ENCODE peak calls at places on chromosomes 4 and X, in five cellular contexts. One of them, this sample, is unnamed.

GRCh38 chr4:124178449-124179021 is 534.0 kb downstream of the ANKRD50 start:
- DNase-seq in RWPE2: no peak
- DNase-seq in stomach: no peak
- DNase-seq in gastrocnemius medialis: no peak
- DNase-seq in psoas muscle: peak
- DNase-seq in this sample: no peak

GRCh38 chrX:8815460-8816065 is 14.4 kb upstream of the FAM9A start:
- DNase-seq in RWPE2: no peak
- DNase-seq in gastrocnemius medialis: no peak
- DNase-seq in stomach: no peak
- DNase-seq in psoas muscle: no peak
- DNase-seq in this sample: no peak

GRCh38 chrX:17769701-17770269 is 32.5 kb downstream of the SCML1 start:
- DNase-seq in psoas muscle: no peak
- DNase-seq in RWPE2: no peak
- DNase-seq in stomach: no peak
- DNase-seq in gastrocnemius medialis: no peak
- DNase-seq in this sample: no peak

GRCh38 chr4:84503495-84504437 is 4.7 kb upstream of the NKX6-1 start:
- DNase-seq in stomach: no peak
- DNase-seq in RWPE2: no peak
- DNase-seq in gastrocnemius medialis: no peak
- DNase-seq in psoas muscle: no peak
- DNase-seq in this sample: no peak

GRCh38 chr4:81404294-81404693 is 67.4 kb downstream of the RASGEF1B start:
- DNase-seq in gastrocnemius medialis: no peak
- DNase-seq in RWPE2: no peak
- DNase-seq in psoas muscle: no peak
- DNase-seq in stomach: no peak
- DNase-seq in this sample: no peak

GRCh38 chr4:161101881-161102280 is 1061.9 kb downstream of the FSTL5 start:
- DNase-seq in gastrocnemius medialis: no peak
- DNase-seq in psoas muscle: no peak
- DNase-seq in RWPE2: no peak
- DNase-seq in stomach: no peak
- DNase-seq in this sample: no peak

GRCh38 chrX:24186483-24186882 is 37.0 kb downstream of the ZFX start:
- DNase-seq in psoas muscle: no peak
- DNase-seq in RWPE2: no peak
- DNase-seq in stomach: no peak
- DNase-seq in gastrocnemius medialis: no peak
- DNase-seq in this sample: no peak

GRCh38 chr4:87978656-87979055 is 3.1 kb downstream of the SPP1 start:
- DNase-seq in psoas muscle: no peak
- DNase-seq in stomach: no peak
- DNase-seq in gastrocnemius medialis: no peak
- DNase-seq in RWPE2: no peak
- DNase-seq in this sample: no peak

GRCh38 chr4:122873752-122874151 is 47.1 kb downstream of the FGF2 start:
- DNase-seq in psoas muscle: no peak
- DNase-seq in gastrocnemius medialis: no peak
- DNase-seq in stomach: no peak
- DNase-seq in RWPE2: no peak
- DNase-seq in this sample: no peak

GRCh38 chr4:153488719-153489384 is 22.7 kb downstream of the TMEM131L start:
- DNase-seq in stomach: no peak
- DNase-seq in RWPE2: no peak
- DNase-seq in gastrocnemius medialis: peak
- DNase-seq in psoas muscle: peak
- DNase-seq in this sample: no peak

GRCh38 chr4:121272526-121272925 is 108.3 kb downstream of the QRFPR start:
- DNase-seq in gastrocnemius medialis: no peak
- DNase-seq in stomach: no peak
- DNase-seq in psoas muscle: no peak
- DNase-seq in RWPE2: no peak
- DNase-seq in this sample: no peak

GRCh38 chr4:55312491-55313101 is 33.4 kb upstream of the SRD5A3 start:
- DNase-seq in RWPE2: no peak
- DNase-seq in psoas muscle: no peak
- DNase-seq in stomach: peak
- DNase-seq in gastrocnemius medialis: peak
- DNase-seq in this sample: peak

GRCh38 chr4:140151700-140152014 is 2.3 kb downstream of the MAML3 start:
- DNase-seq in gastrocnemius medialis: peak
- DNase-seq in psoas muscle: peak
- DNase-seq in RWPE2: peak
- DNase-seq in stomach: peak
- DNase-seq in this sample: peak

GRCh38 chr4:52172166-52172565 is 121.1 kb downstream of the SPATA18 start:
- DNase-seq in gastrocnemius medialis: no peak
- DNase-seq in stomach: no peak
- DNase-seq in RWPE2: no peak
- DNase-seq in psoas muscle: no peak
- DNase-seq in this sample: no peak

GRCh38 chr4:75834095-75834771 is 68.0 kb downstream of the PPEF2 start:
- DNase-seq in gastrocnemius medialis: no peak
- DNase-seq in psoas muscle: no peak
- DNase-seq in stomach: no peak
- DNase-seq in RWPE2: no peak
- DNase-seq in this sample: no peak

GRCh38 chrX:42546800-42547199 is 231.2 kb downstream of the PPP1R2C start:
- DNase-seq in stomach: no peak
- DNase-seq in psoas muscle: no peak
- DNase-seq in RWPE2: no peak
- DNase-seq in gastrocnemius medialis: no peak
- DNase-seq in this sample: no peak

GRCh38 chrX:38500886-38501285 is 60.5 kb upstream of the TSPAN7 start:
- DNase-seq in stomach: no peak
- DNase-seq in psoas muscle: no peak
- DNase-seq in RWPE2: no peak
- DNase-seq in gastrocnemius medialis: no peak
- DNase-seq in this sample: no peak

GRCh38 chrX:74550295-74550802 is 64.1 kb downstream of the RLIM start:
- DNase-seq in stomach: peak
- DNase-seq in RWPE2: peak
- DNase-seq in psoas muscle: peak
- DNase-seq in gastrocnemius medialis: peak
- DNase-seq in this sample: peak

GRCh38 chr4:79498282-79498681 is 90.3 kb upstream of the GK2 start:
- DNase-seq in stomach: no peak
- DNase-seq in RWPE2: no peak
- DNase-seq in psoas muscle: no peak
- DNase-seq in gastrocnemius medialis: no peak
- DNase-seq in this sample: no peak

GRCh38 chr4:47032405-47033106 is 1.2 kb downstream of the GABRB1 start:
- DNase-seq in gastrocnemius medialis: no peak
- DNase-seq in psoas muscle: peak
- DNase-seq in RWPE2: peak
- DNase-seq in stomach: peak
- DNase-seq in this sample: peak

GRCh38 chr4:3710451-3711182 is 55.6 kb upstream of the ADRA2C start:
- DNase-seq in psoas muscle: no peak
- DNase-seq in stomach: no peak
- DNase-seq in gastrocnemius medialis: no peak
- DNase-seq in RWPE2: peak
- DNase-seq in this sample: peak

GRCh38 chr4:118833192-118833820 is 2.6 kb downstream of the SEC24D start:
- DNase-seq in RWPE2: no peak
- DNase-seq in psoas muscle: no peak
- DNase-seq in gastrocnemius medialis: no peak
- DNase-seq in stomach: no peak
- DNase-seq in this sample: no peak

GRCh38 chrX:57918750-57919436 is 8.6 kb upstream of the ZXDA start:
- DNase-seq in RWPE2: no peak
- DNase-seq in stomach: peak
- DNase-seq in psoas muscle: peak
- DNase-seq in gastrocnemius medialis: no peak
- DNase-seq in this sample: no peak

GRCh38 chrX:95903490-95903889 is 781.2 kb upstream of the DIAPH2 start:
- DNase-seq in psoas muscle: no peak
- DNase-seq in gastrocnemius medialis: no peak
- DNase-seq in RWPE2: no peak
- DNase-seq in stomach: no peak
- DNase-seq in this sample: no peak

GRCh38 chr4:158624889-158625478 is 46.7 kb downstream of the C4orf46 start:
- DNase-seq in stomach: no peak
- DNase-seq in psoas muscle: no peak
- DNase-seq in RWPE2: no peak
- DNase-seq in gastrocnemius medialis: no peak
- DNase-seq in this sample: no peak

GRCh38 chrX:141142946-141143345 is 34.0 kb downstream of the LDOC1 start:
- DNase-seq in stomach: no peak
- DNase-seq in RWPE2: no peak
- DNase-seq in psoas muscle: no peak
- DNase-seq in gastrocnemius medialis: no peak
- DNase-seq in this sample: no peak

GRCh38 chrX:142001934-142002333 is 98.2 kb downstream of the MAGEC1 start:
- DNase-seq in stomach: no peak
- DNase-seq in RWPE2: no peak
- DNase-seq in gastrocnemius medialis: no peak
- DNase-seq in psoas muscle: no peak
- DNase-seq in this sample: no peak

GRCh38 chr4:120066182-120066524 is 495 bp downstream of the MAD2L1 start:
- DNase-seq in RWPE2: no peak
- DNase-seq in gastrocnemius medialis: no peak
- DNase-seq in stomach: no peak
- DNase-seq in psoas muscle: no peak
- DNase-seq in this sample: no peak

GRCh38 chr4:101039367-101039766 is 308.0 kb downstream of the PPP3CA start:
- DNase-seq in stomach: no peak
- DNase-seq in psoas muscle: no peak
- DNase-seq in gastrocnemius medialis: no peak
- DNase-seq in RWPE2: no peak
- DNase-seq in this sample: no peak

GRCh38 chrX:68196939-68197791 is 236.1 kb downstream of the OPHN1 start:
- DNase-seq in stomach: no peak
- DNase-seq in psoas muscle: no peak
- DNase-seq in RWPE2: no peak
- DNase-seq in gastrocnemius medialis: no peak
- DNase-seq in this sample: no peak

GRCh38 chr4:67934628-67935027 is 28.7 kb downstream of the TMPRSS11A start:
- DNase-seq in psoas muscle: no peak
- DNase-seq in gastrocnemius medialis: no peak
- DNase-seq in stomach: no peak
- DNase-seq in RWPE2: no peak
- DNase-seq in this sample: no peak

GRCh38 chr4:173526724-173527102 is 3.3 kb downstream of the HAND2 start:
- DNase-seq in psoas muscle: no peak
- DNase-seq in stomach: no peak
- DNase-seq in RWPE2: no peak
- DNase-seq in gastrocnemius medialis: no peak
- DNase-seq in this sample: no peak

GRCh38 chr4:173526034-173526482 is 4.0 kb downstream of the HAND2 start:
- DNase-seq in psoas muscle: no peak
- DNase-seq in gastrocnemius medialis: no peak
- DNase-seq in stomach: no peak
- DNase-seq in RWPE2: no peak
- DNase-seq in this sample: peak

GRCh38 chr4:173524218-173525117 is 5.6 kb downstream of the HAND2 start:
- DNase-seq in stomach: no peak
- DNase-seq in gastrocnemius medialis: no peak
- DNase-seq in RWPE2: no peak
- DNase-seq in psoas muscle: no peak
- DNase-seq in this sample: no peak

GRCh38 chr4:173527103-173527876 is 2.7 kb downstream of the HAND2 start:
- DNase-seq in RWPE2: no peak
- DNase-seq in stomach: no peak
- DNase-seq in gastrocnemius medialis: no peak
- DNase-seq in psoas muscle: no peak
- DNase-seq in this sample: no peak

GRCh38 chr4:173525118-173526033 is 4.7 kb downstream of the HAND2 start:
- DNase-seq in stomach: no peak
- DNase-seq in psoas muscle: no peak
- DNase-seq in RWPE2: no peak
- DNase-seq in gastrocnemius medialis: no peak
- DNase-seq in this sample: no peak
- H3K27ac ChIP-seq in stomach: peak
- H3K27ac ChIP-seq in psoas muscle: no peak
- H3K27ac ChIP-seq in RWPE2: no peak
- H3K27ac ChIP-seq in gastrocnemius medialis: peak
- H3K27ac ChIP-seq in this sample: peak

GRCh38 chr4:128068927-128069326 is 7.8 kb downstream of the LARP1B start:
- DNase-seq in psoas muscle: no peak
- DNase-seq in RWPE2: no peak
- DNase-seq in gastrocnemius medialis: no peak
- DNase-seq in stomach: no peak
- DNase-seq in this sample: no peak
- TF ChIP-seq CTCF in psoas muscle: no peak
- TF ChIP-seq CTCF in RWPE2: peak
- TF ChIP-seq CTCF in gastrocnemius medialis: no peak
- TF ChIP-seq CTCF in stomach: no peak
- TF ChIP-seq CTCF in this sample: no peak

DNA sequence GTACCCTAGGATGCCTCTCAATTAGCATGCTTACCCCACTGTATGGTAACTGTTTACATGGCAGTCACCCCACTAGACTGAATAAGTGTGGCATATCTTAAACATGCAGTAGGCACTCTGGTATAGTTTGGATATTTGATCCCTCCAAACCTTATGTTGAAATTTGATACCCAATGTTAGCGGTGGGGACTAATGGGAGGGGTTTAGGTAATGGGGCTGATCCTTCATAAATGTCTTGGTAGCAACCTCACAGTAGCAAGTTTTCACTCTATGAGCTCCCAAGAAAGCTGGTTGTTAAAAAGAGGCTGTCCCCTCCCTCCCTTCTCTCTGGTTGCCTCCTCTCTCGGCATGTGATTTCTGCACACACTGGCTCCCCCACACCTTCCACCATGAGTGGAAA is 10.1 kb downstream of the TMEM150C start:
- DNase-seq in psoas muscle: no peak
- DNase-seq in stomach: no peak
- DNase-seq in gastrocnemius medialis: no peak
- DNase-seq in RWPE2: no peak
- DNase-seq in this sample: no peak
- H3K4me3 ChIP-seq in psoas muscle: no peak
- H3K4me3 ChIP-seq in stomach: no peak
- H3K4me3 ChIP-seq in gastrocnemius medialis: no peak
- H3K4me3 ChIP-seq in RWPE2: no peak
- H3K4me3 ChIP-seq in this sample: no peak

DNA sequence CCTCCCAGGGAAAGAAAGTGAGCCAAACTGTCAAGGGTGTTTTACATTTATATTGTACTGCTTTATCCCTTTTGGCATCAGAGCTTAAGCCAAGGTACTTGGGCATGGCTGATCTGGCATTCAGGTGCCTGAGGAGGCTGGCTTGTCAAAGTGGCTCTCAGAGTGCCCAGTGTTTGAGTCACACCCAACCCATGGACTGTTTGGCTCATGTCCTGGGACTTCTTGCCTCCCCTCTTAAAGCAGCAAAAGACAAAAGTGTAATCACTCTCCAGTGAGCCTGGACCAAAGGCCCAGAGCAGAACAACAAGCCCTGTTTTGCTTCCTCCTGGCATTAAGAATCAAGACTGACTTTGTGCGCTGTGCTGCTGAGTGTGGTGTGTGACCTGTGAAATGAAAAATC is 311.7 kb upstream of the TAPT1 start:
- DNase-seq in stomach: no peak
- DNase-seq in RWPE2: no peak
- DNase-seq in gastrocnemius medialis: no peak
- DNase-seq in psoas muscle: no peak
- DNase-seq in this sample: no peak
- H3K27ac ChIP-seq in stomach: no peak
- H3K27ac ChIP-seq in RWPE2: no peak
- H3K27ac ChIP-seq in gastrocnemius medialis: no peak
- H3K27ac ChIP-seq in psoas muscle: no peak
- H3K27ac ChIP-seq in this sample: peak

GRCh38 chrX:110462957-110463356 is 104.3 kb downstream of the RTL9 start:
- DNase-seq in psoas muscle: no peak
- DNase-seq in gastrocnemius medialis: no peak
- DNase-seq in stomach: no peak
- DNase-seq in RWPE2: no peak
- DNase-seq in this sample: no peak
- TF ChIP-seq CTCF in psoas muscle: no peak
- TF ChIP-seq CTCF in gastrocnemius medialis: no peak
- TF ChIP-seq CTCF in stomach: no peak
- TF ChIP-seq CTCF in RWPE2: peak
- TF ChIP-seq CTCF in this sample: no peak